ENCODE peak calls at places on chromosomes 12 and 14, in eight cellular contexts. Z, D, E, H, Y, O, X and T are unnamed samples.

GRCh38 chr14:56121786-56122185 is 3.6 kb downstream of the PELI2 start:
- DNase-seq in O (no peak), Z (no peak), E (no peak), X (no peak), H (peak), Y (no peak), D (no peak), T (peak)

GRCh38 chr12:47273191-47273626 is 193.4 kb upstream of the AMIGO2 start:
- DNase-seq in Y (no peak), H (no peak), X (peak), Z (peak), E (no peak), D (no peak), O (no peak), T (no peak)

GRCh38 chr14:105292810-105293711 is 7.7 kb downstream of the BRF1 start:
- DNase-seq in X (no peak), E (no peak), D (no peak), Y (no peak), H (no peak), Z (no peak), O (no peak), T (no peak)

GRCh38 chr12:117507547-117507946 is 146.1 kb upstream of the NOS1 start:
- DNase-seq in Y (no peak), D (no peak), O (no peak), E (no peak), Z (no peak), H (no peak), X (no peak), T (no peak)

GRCh38 chr14:77470192-77470870 is 12.4 kb downstream of the AHSA1 start:
- DNase-seq in E (no peak), X (no peak), Y (no peak), O (no peak), Z (no peak), H (no peak), D (no peak), T (no peak)

GRCh38 chr14:54572316-54572715 is 5.4 kb downstream of the SAMD4A start:
- DNase-seq in X (no peak), O (no peak), E (no peak), D (peak), Z (peak), H (peak), Y (no peak), T (peak)

GRCh38 chr12:81668475-81668874 is 90.7 kb downstream of the PPFIA2 start:
- DNase-seq in D (no peak), O (no peak), X (peak), E (peak), Z (peak), Y (no peak), H (peak), T (no peak)

GRCh38 chr12:46983959-46984833 is 95.2 kb upstream of the PCED1B start:
- DNase-seq in D (peak), H (peak), O (no peak), Y (peak), Z (peak), X (peak), E (peak), T (peak)

GRCh38 chr14:68598621-68599447 is 194.0 kb downstream of the ZFP36L1 start:
- DNase-seq in H (peak), Z (peak), X (peak), D (no peak), O (peak), Y (no peak), E (peak), T (peak)

GRCh38 chr14:61188196-61188595 is 92.9 kb downstream of the TMEM30B start:
- DNase-seq in O (peak), Y (no peak), D (no peak), Z (no peak), E (peak), H (no peak), X (no peak), T (peak)

GRCh38 chr14:93050761-93051160 is 65.0 kb downstream of the ITPK1 start:
- DNase-seq in H (no peak), D (no peak), X (no peak), Y (no peak), E (no peak), O (no peak), Z (no peak), T (no peak)

GRCh38 chr14:103880986-103881926 is 33.9 kb upstream of the PPP1R13B start:
- DNase-seq in O (peak), H (no peak), Z (no peak), E (no peak), D (no peak), X (no peak), Y (no peak), T (no peak)

GRCh38 chr14:104546021-104546491 is 33.5 kb upstream of the C14orf180 start:
- DNase-seq in H (no peak), Y (no peak), E (no peak), X (no peak), Z (no peak), D (no peak), O (no peak), T (no peak)

GRCh38 chr12:27592548-27592947 is 68.5 kb downstream of the PPFIBP1 start:
- DNase-seq in Z (peak), Y (peak), D (no peak), H (peak), O (peak), X (peak), E (peak), T (no peak)

GRCh38 chr12:104201238-104202001 is 14.2 kb upstream of the TXNRD1 start:
- DNase-seq in X (peak), Z (peak), Y (peak), H (peak), D (peak), O (no peak), E (peak), T (peak)

GRCh38 chr12:109741286-109741969 is 27.8 kb downstream of the FAM222A start:
- DNase-seq in D (no peak), E (no peak), Z (no peak), O (peak), H (no peak), Y (no peak), X (no peak), T (no peak)

GRCh38 chr12:88870000-88870737 is 289.9 kb upstream of the KITLG start:
- DNase-seq in H (peak), X (no peak), E (peak), O (no peak), Z (no peak), D (no peak), Y (no peak), T (peak)

GRCh38 chr14:102502571-102502970 is 7.0 kb downstream of the ANKRD9 start:
- DNase-seq in D (no peak), O (no peak), H (no peak), X (no peak), Z (no peak), Y (no peak), E (no peak), T (no peak)

GRCh38 chr14:28704153-28704552 is 62.4 kb upstream of the FOXG1 start:
- DNase-seq in E (no peak), O (no peak), D (no peak), H (peak), X (no peak), Y (no peak), Z (peak), T (peak)

GRCh38 chr12:54424232-54424631 is 5.2 kb upstream of the ITGA5 start:
- DNase-seq in D (no peak), Y (no peak), X (no peak), H (peak), E (no peak), Z (no peak), O (peak), T (no peak)

GRCh38 chr14:59897757-59898383 is 22.1 kb upstream of the LRRC9 start:
- DNase-seq in X (peak), Z (peak), H (peak), Y (no peak), D (peak), O (no peak), E (peak), T (peak)

GRCh38 chr12:110249105-110249504 is 31.9 kb upstream of the ATP2A2 start:
- DNase-seq in E (no peak), X (no peak), Y (no peak), H (no peak), D (no peak), O (no peak), Z (no peak), T (no peak)

DNA sequence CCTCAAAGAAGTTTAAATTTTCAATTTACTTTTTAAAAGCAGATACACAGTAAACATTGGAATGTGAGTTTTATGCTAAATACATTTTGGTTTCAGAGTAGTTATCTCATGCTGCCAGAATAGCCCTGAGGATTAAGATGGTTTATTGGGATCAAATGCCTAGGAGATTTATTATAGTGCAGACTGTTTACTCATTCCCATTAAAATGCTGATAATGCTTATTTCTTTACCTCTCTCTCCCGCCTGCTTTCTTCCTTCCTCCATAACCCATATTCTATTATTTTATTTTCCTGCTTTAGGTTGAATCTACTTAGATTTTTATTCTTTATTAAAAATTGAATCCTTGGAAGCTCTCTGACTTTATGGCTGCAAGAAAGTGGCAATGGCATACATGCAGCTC is 340.1 kb downstream of the DIO2 start:
- DNase-seq in Y (no peak), H (no peak), Z (no peak), E (no peak), O (no peak), D (no peak), X (no peak), T (no peak)
- TF ChIP-seq CTCF in Y (no peak), H (no peak), Z (no peak), E (no peak), O (no peak), D (no peak), X (no peak), T (no peak)

GRCh38 chr12:40225984-40226602 is 1.3 kb downstream of the LRRK2 start:
- DNase-seq in Z (no peak), D (peak), H (no peak), O (no peak), Y (peak), X (no peak), E (no peak), T (no peak)
- H3K4me3 ChIP-seq in Z (peak), D (peak), H (peak), O (peak), Y (peak), X (no peak), E (no peak), T (peak)

GRCh38 chr14:22886500-22887259 is 3.7 kb downstream of the REM2 start:
- DNase-seq in E (peak), D (peak), X (no peak), O (peak), H (peak), Y (peak), Z (peak), T (peak)
- TF ChIP-seq CTCF in E (no peak), D (peak), X (no peak), O (no peak), H (no peak), Y (peak), Z (peak), T (no peak)

GRCh38 chr12:3553681-3554546 is 62.9 kb downstream of the PRMT8 start:
- DNase-seq in Z (no peak), Y (no peak), O (no peak), X (no peak), H (no peak), D (peak), E (no peak), T (no peak)
- H3K4me3 ChIP-seq in Z (no peak), Y (no peak), O (no peak), X (no peak), H (no peak), D (no peak), E (no peak), T (no peak)

GRCh38 chr12:95721320-95721719 is 69.2 kb downstream of the NTN4 start:
- DNase-seq in E (no peak), D (no peak), H (no peak), Y (no peak), O (no peak), Z (peak), X (no peak), T (no peak)
- TF ChIP-seq CTCF in E (no peak), D (no peak), H (peak), Y (peak), O (no peak), Z (peak), X (peak), T (peak)